ENCODE peak calls at places on chromosomes 13 and 19, in eight cellular contexts. D, E, B, O, F, W, Z and S are unnamed samples.

GRCh38 chr19:23957660-23958281 is 43.1 kb downstream of the ZNF726 start:
- DNase-seq in D (peak), F (peak), O (no peak), B (peak), W (no peak), Z (no peak), E (no peak), S (no peak)

GRCh38 chr13:48232420-48233096 is 448 bp upstream of the ITM2B start:
- DNase-seq in D (peak), B (peak), E (no peak), F (no peak), Z (no peak), O (no peak), W (no peak), S (peak)

GRCh38 chr19:18784786-18785120 is 6.4 kb downstream of the COMP start:
- DNase-seq in B (no peak), E (no peak), O (no peak), F (no peak), W (no peak), D (no peak), Z (no peak), S (no peak)

GRCh38 chr13:40798380-40798779 is 9.0 kb downstream of the SLC25A15 start:
- DNase-seq in W (no peak), F (no peak), B (peak), Z (no peak), D (no peak), O (no peak), E (peak), S (no peak)

GRCh38 chr19:10503002-10503789 is at the start of gene KEAP1:
- DNase-seq in E (no peak), F (no peak), O (no peak), B (no peak), Z (peak), W (no peak), D (no peak), S (peak)

GRCh38 chr13:91618315-91618714 is 219.9 kb downstream of the GPC5 start:
- DNase-seq in D (no peak), B (no peak), F (no peak), Z (no peak), O (no peak), E (no peak), W (no peak), S (no peak)

GRCh38 chr19:3526507-3527244 is 12.3 kb upstream of the TEKTIP1 start:
- DNase-seq in D (no peak), B (no peak), W (no peak), F (no peak), E (no peak), O (no peak), Z (no peak), S (no peak)

GRCh38 chr19:50974702-50975555 is 5.5 kb upstream of the KLK6 start:
- DNase-seq in Z (no peak), B (no peak), D (no peak), E (no peak), W (no peak), F (no peak), O (no peak), S (no peak)

GRCh38 chr13:74021507-74021906 is 112.7 kb downstream of the KLF12 start:
- DNase-seq in B (no peak), W (no peak), O (no peak), D (no peak), F (no peak), Z (no peak), E (no peak), S (no peak)

GRCh38 chr19:10207026-10207425 is 12.3 kb upstream of the DNMT1 start:
- DNase-seq in O (no peak), E (no peak), Z (no peak), W (no peak), D (no peak), B (no peak), F (no peak), S (no peak)

GRCh38 chr19:33472696-33473624 is 48.6 kb downstream of the PEPD start:
- DNase-seq in F (peak), D (peak), W (peak), E (no peak), Z (no peak), O (no peak), B (peak), S (no peak)

GRCh38 chr13:48585456-48585840 is 52.6 kb upstream of the RCBTB2 start:
- DNase-seq in O (no peak), B (no peak), E (peak), Z (no peak), D (peak), W (peak), F (no peak), S (peak)

GRCh38 chr13:98454389-98454881 is 122.5 kb downstream of the STK24 start:
- DNase-seq in W (no peak), B (peak), E (no peak), O (no peak), F (peak), Z (no peak), D (peak), S (no peak)

GRCh38 chr19:32041681-32042292 is 303.6 kb upstream of the ZNF507 start:
- DNase-seq in D (peak), W (peak), Z (peak), O (no peak), E (no peak), B (peak), F (no peak), S (peak)

GRCh38 chr13:74866151-74866550 is 615.8 kb downstream of the TBC1D4 start:
- DNase-seq in E (no peak), Z (no peak), O (no peak), D (no peak), B (no peak), F (no peak), W (no peak), S (no peak)

GRCh38 chr13:46172531-46172991 is 9.4 kb downstream of the LCP1 start:
- DNase-seq in Z (no peak), W (no peak), D (no peak), O (peak), E (no peak), B (no peak), F (no peak), S (no peak)

GRCh38 chr19:47713046-47714021 is at the start of gene EHD2:
- DNase-seq in Z (peak), O (peak), D (peak), E (peak), B (peak), W (no peak), F (no peak), S (peak)

GRCh38 chr13:108618233-108618632 is 11.2 kb upstream of the MYO16 start:
- DNase-seq in O (no peak), D (no peak), E (no peak), B (no peak), F (no peak), Z (no peak), W (no peak), S (no peak)

GRCh38 chr19:12838182-12838890 is at the start of gene MAST1:
- DNase-seq in O (peak), B (no peak), D (no peak), F (no peak), E (no peak), W (peak), Z (no peak), S (no peak)

GRCh38 chr19:51020988-51021651 is 1.6 kb upstream of the KLK10 start:
- DNase-seq in D (peak), W (no peak), Z (no peak), B (peak), F (peak), E (no peak), O (no peak), S (no peak)

GRCh38 chr13:104683789-104684188 is 1617.6 kb upstream of the SLC10A2 start:
- DNase-seq in E (no peak), F (no peak), D (no peak), B (peak), O (no peak), Z (no peak), W (no peak), S (no peak)

GRCh38 chr13:22561581-22561980 is 619.2 kb upstream of the SGCG start:
- DNase-seq in D (peak), B (peak), W (no peak), E (no peak), Z (no peak), O (no peak), F (no peak), S (no peak)

GRCh38 chr19:2064395-2064787 is 13.3 kb upstream of the MKNK2 start:
- DNase-seq in W (no peak), B (no peak), D (no peak), E (no peak), F (no peak), Z (no peak), O (no peak), S (no peak)

GRCh38 chr13:82480415-82480814 is 1401.9 kb downstream of the SLITRK1 start:
- DNase-seq in W (no peak), E (no peak), D (peak), B (peak), Z (no peak), O (no peak), F (no peak), S (no peak)

GRCh38 chr19:7109678-7110289 is 40.3 kb downstream of the ZNF557 start:
- DNase-seq in B (no peak), E (no peak), F (no peak), O (no peak), W (no peak), Z (no peak), D (no peak), S (no peak)

GRCh38 chr13:20185657-20186056 is 7.1 kb downstream of the GJB2 start:
- DNase-seq in B (no peak), E (no peak), F (no peak), Z (no peak), D (no peak), O (no peak), W (no peak), S (no peak)

GRCh38 chr19:53881482-53882390 is at the start of gene PRKCG:
- DNase-seq in Z (peak), B (no peak), D (no peak), F (no peak), W (peak), E (no peak), O (peak), S (no peak)

GRCh38 chr19:49528211-49528771 is 488 bp downstream of the RCN3 start:
- DNase-seq in D (peak), F (no peak), B (no peak), E (no peak), W (no peak), O (no peak), Z (no peak), S (peak)

GRCh38 chr13:110067355-110068175 is 239.4 kb downstream of the COL4A1 start:
- DNase-seq in O (no peak), Z (peak), W (no peak), B (peak), E (no peak), D (peak), F (no peak), S (peak)

GRCh38 chr13:112102243-112102642 is 35.3 kb downstream of the SOX1 start:
- DNase-seq in Z (no peak), W (no peak), O (no peak), B (no peak), D (no peak), F (no peak), E (no peak), S (no peak)

GRCh38 chr19:1268392-1269064 is 604 bp upstream of the CIRBP start:
- DNase-seq in E (no peak), W (no peak), B (no peak), D (no peak), F (no peak), O (no peak), Z (no peak), S (peak)

GRCh38 chr19:39345956-39346355 is 3.7 kb downstream of the SAMD4B start:
- DNase-seq in F (no peak), D (no peak), Z (no peak), B (no peak), E (no peak), W (no peak), O (no peak), S (no peak)

GRCh38 chr19:39342647-39343305 is 555 bp downstream of the SAMD4B start:
- DNase-seq in E (no peak), O (no peak), Z (no peak), B (no peak), F (no peak), W (no peak), D (no peak), S (peak)

GRCh38 chr19:39339636-39340035 is 2.6 kb upstream of the SAMD4B start:
- DNase-seq in F (no peak), O (no peak), B (no peak), Z (no peak), E (no peak), W (no peak), D (no peak), S (no peak)

GRCh38 chr19:39341720-39342604 is at the start of gene SAMD4B:
- DNase-seq in D (peak), W (peak), E (peak), O (peak), B (peak), Z (peak), F (peak), S (peak)

DNA sequence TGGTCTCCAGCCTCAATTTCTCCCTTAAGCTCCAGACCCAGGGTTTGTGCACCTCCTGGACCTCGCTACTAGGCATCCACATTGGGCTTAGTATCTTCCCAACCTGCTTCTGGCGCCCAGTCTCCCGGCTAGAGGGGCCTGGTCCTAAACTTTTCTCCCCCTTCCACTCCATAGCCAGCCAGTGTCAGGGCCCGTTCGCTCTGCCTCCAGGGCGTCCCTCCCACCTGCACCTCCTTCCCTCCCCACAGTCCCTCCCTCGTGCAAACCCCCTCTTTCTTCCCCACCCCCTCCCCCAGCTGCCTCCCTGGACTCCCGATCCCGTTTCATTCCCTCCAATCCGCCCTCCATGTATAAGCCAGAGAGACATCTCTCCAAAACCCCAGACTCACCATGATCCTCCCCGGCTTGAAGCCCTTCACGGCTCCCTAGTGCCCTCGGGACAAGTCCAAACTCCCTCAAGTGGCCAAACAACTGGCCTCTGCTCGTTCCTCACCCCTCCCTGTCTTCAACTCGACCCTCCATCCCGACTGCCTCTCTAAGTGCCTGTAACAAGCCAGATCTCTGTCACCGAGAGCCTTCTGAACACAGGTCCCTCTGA is 1.0 kb upstream of the SAMD4B start:
- DNase-seq in D (no peak), B (no peak), W (peak), Z (peak), E (no peak), O (no peak), F (no peak), S (no peak)
- TF ChIP-seq CTCF in D (peak), B (no peak), W (no peak), Z (no peak), E (no peak), O (no peak), F (peak), S (no peak)

GRCh38 chr19:42288881-42289555 is 12.9 kb upstream of the PRR19 start:
- DNase-seq in O (no peak), Z (no peak), W (no peak), F (no peak), D (no peak), B (no peak), E (no peak), S (no peak)
- TF ChIP-seq CTCF in O (no peak), Z (no peak), W (no peak), F (no peak), D (no peak), B (no peak), E (no peak), S (no peak)

DNA sequence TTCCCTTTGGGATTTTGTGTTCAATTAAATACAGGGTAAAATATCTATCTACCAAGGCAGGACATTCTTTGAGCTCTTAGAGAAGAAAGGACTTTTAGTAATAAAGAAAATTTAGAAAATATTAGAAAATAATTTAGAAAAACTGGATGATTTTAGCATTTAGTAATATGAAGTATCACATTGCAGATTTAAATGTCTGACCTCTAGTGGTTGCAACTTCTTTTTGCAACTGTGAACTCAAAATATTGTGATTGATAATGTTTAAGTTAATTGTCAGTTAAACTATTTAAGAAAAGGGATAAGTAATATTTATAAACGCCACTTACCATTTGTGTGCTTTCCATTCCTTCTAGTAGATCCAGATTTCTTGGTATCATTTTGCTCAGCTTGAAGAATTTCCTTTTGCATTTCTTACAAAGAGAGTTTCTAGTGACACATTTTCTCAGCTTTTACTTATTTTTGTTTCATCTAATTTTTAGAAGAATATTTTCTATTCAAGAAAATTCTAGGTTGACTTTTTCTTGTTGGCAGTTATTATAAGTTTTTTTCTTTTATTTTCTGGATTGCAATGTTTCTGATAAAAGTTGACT is 10.3 kb upstream of the POSTN start:
- DNase-seq in F (no peak), D (peak), W (no peak), Z (no peak), O (no peak), E (no peak), B (peak), S (no peak)
- TF ChIP-seq CTCF in F (peak), D (peak), W (peak), Z (peak), O (no peak), E (peak), B (peak), S (peak)

GRCh38 chr19:52398091-52398461 is 427 bp downstream of the ZNF528 start:
- DNase-seq in W (no peak), B (no peak), Z (no peak), F (no peak), O (peak), E (no peak), D (peak), S (no peak)
- TF ChIP-seq CTCF in W (no peak), B (peak), Z (no peak), F (no peak), O (no peak), E (no peak), D (no peak), S (no peak)

GRCh38 chr19:30116984-30117555 is 175.0 kb downstream of the URI1 start:
- DNase-seq in O (no peak), Z (no peak), E (no peak), W (no peak), B (no peak), D (no peak), F (no peak), S (no peak)
- TF ChIP-seq CTCF in O (no peak), Z (no peak), E (no peak), W (no peak), B (no peak), D (no peak), F (no peak), S (no peak)